ENCODE peak calls at places on chromosomes 13 and 19, in five cellular contexts. One of them, this sample, is unnamed. For H3K4me1, the result is how much of the 10 kb centered on the place peaks cover.

GRCh38 chr19:13881692-13882418 is 4.9 kb downstream of the NANOS3 start:
- DNase-seq in DND-41: peak
- DNase-seq in heart left ventricle: no peak
- DNase-seq in mammary epithelial cell: no peak
- DNase-seq in uterus: no peak
- DNase-seq in this sample: no peak

GRCh38 chr13:113813749-113814434 is 50.0 kb downstream of the GAS6 start:
- DNase-seq in DND-41: no peak
- DNase-seq in heart left ventricle: no peak
- DNase-seq in mammary epithelial cell: no peak
- DNase-seq in uterus: no peak
- DNase-seq in this sample: no peak

GRCh38 chr19:9032136-9032626 is 22.0 kb upstream of the MUC16 start:
- DNase-seq in heart left ventricle: no peak
- DNase-seq in mammary epithelial cell: no peak
- DNase-seq in uterus: no peak
- DNase-seq in DND-41: no peak
- DNase-seq in this sample: no peak

GRCh38 chr13:49651775-49652690 is 23.7 kb downstream of the ARL11 start:
- DNase-seq in heart left ventricle: no peak
- DNase-seq in DND-41: no peak
- DNase-seq in mammary epithelial cell: no peak
- DNase-seq in uterus: no peak
- DNase-seq in this sample: no peak

GRCh38 chr19:12965017-12965811 is 4.2 kb upstream of the DAND5 start:
- DNase-seq in mammary epithelial cell: peak
- DNase-seq in heart left ventricle: peak
- DNase-seq in uterus: peak
- DNase-seq in DND-41: peak
- DNase-seq in this sample: peak

GRCh38 chr19:9913237-9914000 is 22.9 kb downstream of the OLFM2 start:
- DNase-seq in uterus: peak
- DNase-seq in heart left ventricle: peak
- DNase-seq in mammary epithelial cell: no peak
- DNase-seq in DND-41: no peak
- DNase-seq in this sample: no peak

GRCh38 chr19:3879656-3880055 is 829 bp upstream of the ATCAY start:
- DNase-seq in mammary epithelial cell: no peak
- DNase-seq in uterus: no peak
- DNase-seq in DND-41: no peak
- DNase-seq in heart left ventricle: no peak
- DNase-seq in this sample: no peak

GRCh38 chr19:33040994-33041827 is 23.5 kb downstream of the RHPN2 start:
- DNase-seq in DND-41: no peak
- DNase-seq in uterus: no peak
- DNase-seq in heart left ventricle: no peak
- DNase-seq in mammary epithelial cell: peak
- DNase-seq in this sample: no peak

GRCh38 chr19:35715355-35715809 is 2.4 kb upstream of the KMT2B start:
- DNase-seq in mammary epithelial cell: no peak
- DNase-seq in heart left ventricle: no peak
- DNase-seq in uterus: no peak
- DNase-seq in DND-41: no peak
- DNase-seq in this sample: no peak

GRCh38 chr19:42965204-42965603 is 28.2 kb upstream of the PSG7 start:
- DNase-seq in heart left ventricle: no peak
- DNase-seq in mammary epithelial cell: peak
- DNase-seq in DND-41: no peak
- DNase-seq in uterus: no peak
- DNase-seq in this sample: no peak

GRCh38 chr13:51879133-51879532 is 17.4 kb downstream of the CCDC70 start:
- DNase-seq in heart left ventricle: no peak
- DNase-seq in DND-41: no peak
- DNase-seq in mammary epithelial cell: no peak
- DNase-seq in uterus: no peak
- DNase-seq in this sample: no peak

GRCh38 chr19:11384778-11385129 is 640 bp upstream of the EPOR start:
- DNase-seq in DND-41: no peak
- DNase-seq in mammary epithelial cell: no peak
- DNase-seq in uterus: no peak
- DNase-seq in heart left ventricle: no peak
- DNase-seq in this sample: no peak

GRCh38 chr19:8458380-8458779 is 13.6 kb downstream of the HNRNPM start:
- DNase-seq in DND-41: no peak
- DNase-seq in uterus: no peak
- DNase-seq in heart left ventricle: no peak
- DNase-seq in mammary epithelial cell: no peak
- DNase-seq in this sample: no peak

GRCh38 chr13:37944476-37945442 is 75.2 kb upstream of the TRPC4 start:
- DNase-seq in uterus: no peak
- DNase-seq in DND-41: no peak
- DNase-seq in heart left ventricle: no peak
- DNase-seq in mammary epithelial cell: no peak
- DNase-seq in this sample: no peak

GRCh38 chr19:51688665-51689571 is 4.2 kb upstream of the SPACA6 start:
- DNase-seq in uterus: peak
- DNase-seq in mammary epithelial cell: peak
- DNase-seq in heart left ventricle: peak
- DNase-seq in DND-41: no peak
- DNase-seq in this sample: no peak

DNA sequence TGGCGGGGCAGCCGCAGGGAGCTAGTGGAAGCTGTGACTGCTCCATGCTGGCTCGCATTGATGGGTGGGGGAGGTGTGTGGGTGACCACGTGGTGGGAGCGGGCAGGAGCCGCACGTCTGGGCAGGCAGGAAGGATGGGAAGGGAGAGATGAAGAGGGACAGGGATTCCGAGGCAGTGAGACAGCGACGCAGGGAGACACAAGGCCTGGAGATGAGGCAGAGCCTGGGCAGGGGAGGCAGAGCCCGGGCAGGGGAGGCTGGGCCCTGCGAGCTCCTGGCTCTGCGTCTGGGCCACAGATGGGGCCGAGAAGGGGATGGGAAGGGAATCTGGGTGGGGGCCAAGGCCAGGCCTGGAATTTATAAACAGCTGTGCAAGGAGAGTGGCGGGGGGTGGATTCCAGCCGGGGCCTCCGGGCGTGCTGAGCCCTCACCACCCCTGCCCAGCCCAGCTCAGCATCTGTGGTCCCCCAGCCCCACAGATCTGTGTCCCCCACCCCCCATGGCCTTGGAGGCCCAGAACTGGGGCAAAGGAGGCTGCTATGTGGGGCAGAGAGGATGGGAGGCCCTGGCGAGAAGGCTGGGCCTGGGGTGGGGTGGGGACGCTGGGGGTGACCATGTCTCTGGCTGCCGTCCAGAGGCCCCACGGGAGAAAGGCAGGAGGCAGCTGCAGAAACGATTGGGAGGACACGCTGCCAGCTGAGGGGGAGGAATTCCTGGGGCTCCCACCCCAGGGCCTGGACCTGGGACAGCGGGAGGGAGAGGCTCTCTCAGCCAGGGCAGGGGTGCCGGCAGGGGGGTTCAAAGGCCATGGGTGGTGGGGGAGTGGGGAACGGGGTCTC is 6.0 kb downstream of the EHD2 start:
- DNase-seq in uterus: peak
- DNase-seq in mammary epithelial cell: peak
- DNase-seq in DND-41: no peak
- DNase-seq in heart left ventricle: peak
- DNase-seq in this sample: no peak
- H3K4me3 ChIP-seq in uterus: peak
- H3K4me3 ChIP-seq in mammary epithelial cell: peak
- H3K4me3 ChIP-seq in DND-41: no peak
- H3K4me3 ChIP-seq in heart left ventricle: peak
- H3K4me3 ChIP-seq in this sample: no peak

GRCh38 chr19:54449701-54450069 is 686 bp downstream of the LENG8 start:
- DNase-seq in uterus: no peak
- DNase-seq in DND-41: no peak
- DNase-seq in heart left ventricle: no peak
- DNase-seq in mammary epithelial cell: no peak
- DNase-seq in this sample: no peak

GRCh38 chr19:54452626-54453025 is 3.6 kb downstream of the LENG8 start:
- DNase-seq in mammary epithelial cell: no peak
- DNase-seq in uterus: no peak
- DNase-seq in DND-41: no peak
- DNase-seq in heart left ventricle: no peak
- DNase-seq in this sample: no peak

GRCh38 chr19:54451331-54451871 is 2.4 kb downstream of the LENG8 start:
- DNase-seq in mammary epithelial cell: no peak
- DNase-seq in heart left ventricle: no peak
- DNase-seq in DND-41: no peak
- DNase-seq in uterus: no peak
- DNase-seq in this sample: no peak

GRCh38 chr19:54453921-54454780 is 5.2 kb downstream of the LENG8 start:
- DNase-seq in uterus: no peak
- DNase-seq in DND-41: no peak
- DNase-seq in heart left ventricle: no peak
- DNase-seq in mammary epithelial cell: no peak
- DNase-seq in this sample: no peak

GRCh38 chr19:54451997-54452396 is 3.0 kb downstream of the LENG8 start:
- DNase-seq in DND-41: no peak
- DNase-seq in uterus: no peak
- DNase-seq in heart left ventricle: no peak
- DNase-seq in mammary epithelial cell: no peak
- DNase-seq in this sample: no peak
- H3K4me1 ChIP-seq in DND-41: under half
- H3K4me1 ChIP-seq in uterus: under half
- H3K4me1 ChIP-seq in heart left ventricle: under half
- H3K4me1 ChIP-seq in mammary epithelial cell: under half
- H3K4me1 ChIP-seq in this sample: under half

DNA sequence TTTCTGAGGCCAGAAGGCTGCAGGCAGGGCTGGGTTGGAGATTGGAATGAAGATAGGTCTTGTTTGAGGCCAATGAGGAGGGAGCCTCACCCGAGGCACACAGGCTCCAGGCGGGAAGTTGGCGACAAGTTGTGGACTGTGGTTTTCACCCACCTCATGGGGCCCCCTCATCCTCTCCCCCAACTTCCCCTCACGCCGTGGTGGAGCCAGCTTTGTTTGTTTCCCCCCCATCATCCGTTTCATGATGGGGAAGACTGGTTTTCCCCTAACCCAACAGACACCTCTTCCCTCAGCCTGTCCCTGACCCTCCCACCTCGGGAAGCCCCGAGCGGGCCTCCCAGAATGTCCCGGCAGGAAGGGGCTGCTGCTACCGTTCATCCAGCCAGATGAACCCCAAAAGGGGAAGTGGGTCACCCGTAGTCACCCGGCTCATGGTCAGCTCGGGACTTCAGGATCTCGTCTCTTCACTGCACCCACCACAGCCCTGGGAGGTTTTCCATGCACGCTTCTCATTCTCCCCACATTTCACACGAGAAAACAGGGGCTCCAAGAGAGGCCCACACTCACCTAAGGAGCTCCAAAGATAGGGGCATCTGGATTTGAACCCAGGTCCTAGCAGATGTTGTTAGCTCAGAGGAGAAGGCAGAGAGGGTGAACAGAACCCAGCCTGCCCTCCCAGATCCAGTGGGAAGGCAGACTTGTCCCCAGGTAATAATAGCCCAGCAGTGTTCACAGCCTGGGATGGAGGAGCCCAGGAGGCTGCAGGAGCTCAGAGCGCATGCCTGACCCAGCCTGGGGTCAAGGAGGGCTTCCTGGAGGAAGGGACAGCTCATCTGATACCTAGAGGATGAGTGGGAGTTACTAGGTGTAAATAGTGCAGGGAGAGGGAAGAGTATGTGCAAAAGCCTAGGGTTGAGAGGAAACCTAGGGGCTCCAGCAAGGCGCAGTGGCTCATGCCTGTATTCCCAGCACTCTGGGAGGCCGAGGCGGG is 23.5 kb downstream of the CEACAM16 start:
- DNase-seq in uterus: no peak
- DNase-seq in mammary epithelial cell: no peak
- DNase-seq in heart left ventricle: no peak
- DNase-seq in DND-41: peak
- DNase-seq in this sample: peak
- H3K27ac ChIP-seq in uterus: no peak
- H3K27ac ChIP-seq in mammary epithelial cell: no peak
- H3K27ac ChIP-seq in heart left ventricle: no peak
- H3K27ac ChIP-seq in DND-41: no peak
- H3K27ac ChIP-seq in this sample: no peak

DNA sequence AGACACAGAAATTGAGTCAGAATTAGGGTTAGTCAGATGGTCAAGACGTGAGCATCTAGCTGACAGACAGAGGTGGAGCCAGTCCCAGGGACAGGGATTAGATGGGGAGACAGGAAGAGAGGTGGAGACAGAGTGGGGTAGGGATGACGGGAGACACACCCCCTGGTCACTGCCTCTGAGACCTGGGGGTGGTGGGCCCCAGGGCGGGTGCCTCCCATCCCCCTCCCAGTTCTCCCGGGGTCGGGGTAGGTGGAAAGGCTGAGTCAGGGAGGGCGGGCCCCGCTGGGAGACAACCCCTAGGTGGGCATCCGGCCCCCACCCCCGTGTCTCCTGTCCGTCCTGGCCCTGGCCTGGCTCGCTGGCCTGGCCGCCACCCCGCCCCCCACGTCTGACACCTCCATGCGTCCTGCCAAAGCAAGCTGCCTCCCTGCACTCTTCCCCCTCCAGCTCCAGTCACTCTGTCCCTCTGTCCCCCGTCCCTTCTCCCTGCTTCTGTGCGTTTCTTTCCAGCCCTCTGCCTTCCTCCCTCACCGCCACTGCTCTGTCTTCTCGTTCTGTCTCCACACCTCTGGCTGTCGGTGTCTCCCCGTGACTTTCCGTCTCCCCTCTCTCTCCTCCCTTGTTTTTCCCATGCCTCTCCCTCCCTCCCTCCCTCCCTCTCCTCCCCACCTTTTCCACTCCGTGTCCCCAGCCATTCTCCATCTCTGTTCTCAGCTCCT is 15.1 kb downstream of the CCDC97 start:
- DNase-seq in mammary epithelial cell: no peak
- DNase-seq in heart left ventricle: peak
- DNase-seq in uterus: peak
- DNase-seq in DND-41: no peak
- DNase-seq in this sample: peak
- H3K4me3 ChIP-seq in mammary epithelial cell: no peak
- H3K4me3 ChIP-seq in heart left ventricle: peak
- H3K4me3 ChIP-seq in uterus: peak
- H3K4me3 ChIP-seq in DND-41: no peak
- H3K4me3 ChIP-seq in this sample: no peak

DNA sequence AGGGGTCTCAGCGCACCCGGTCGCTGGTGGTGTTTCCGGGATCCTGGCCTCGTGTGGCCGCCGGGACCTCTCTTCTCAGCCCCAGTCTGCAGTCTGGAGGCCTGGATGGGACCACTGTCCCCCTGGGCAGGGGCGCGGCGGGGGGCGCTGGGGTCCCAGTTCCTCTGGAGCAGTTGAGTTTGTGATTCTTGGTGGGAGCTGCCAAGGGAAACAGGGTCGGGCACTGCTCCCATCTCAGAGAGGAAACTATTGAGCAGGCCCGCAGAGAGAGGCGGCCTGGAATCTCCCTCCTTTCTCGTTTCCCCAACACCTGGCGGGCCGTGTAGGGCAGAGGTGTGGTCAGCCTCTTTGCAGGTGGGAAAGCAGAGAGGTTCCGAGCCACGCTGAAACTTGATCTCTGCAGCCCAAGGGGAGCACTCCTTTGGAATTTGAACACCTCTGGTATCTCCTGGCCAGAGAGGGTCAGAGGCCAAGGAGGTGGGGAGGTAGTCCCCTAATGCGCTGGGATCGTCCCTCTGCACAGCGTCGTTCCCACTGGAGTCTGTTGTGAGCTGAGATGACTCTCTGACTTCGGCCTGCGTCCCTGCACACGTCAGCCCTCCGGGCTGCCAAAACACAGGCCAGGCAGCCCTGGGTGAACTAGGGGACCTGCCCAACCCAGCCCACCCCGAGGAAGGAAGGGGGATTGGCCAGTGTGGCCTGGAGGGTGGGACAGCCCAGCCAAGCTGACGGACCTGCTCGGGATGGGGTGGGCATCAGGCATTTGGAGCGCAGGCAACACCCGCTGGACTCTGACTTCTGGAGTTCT is 769 bp downstream of the PLEKHF1 start:
- DNase-seq in mammary epithelial cell: peak
- DNase-seq in uterus: peak
- DNase-seq in heart left ventricle: peak
- DNase-seq in DND-41: no peak
- DNase-seq in this sample: no peak
- H3K4me1 ChIP-seq in mammary epithelial cell: half or more
- H3K4me1 ChIP-seq in uterus: under half
- H3K4me1 ChIP-seq in heart left ventricle: half or more
- H3K4me1 ChIP-seq in DND-41: under half
- H3K4me1 ChIP-seq in this sample: half or more